ENCODE peak calls at places on chromosomes 4 and X, in six cellular contexts. I is activated T-helper 9 cell treated with anti-CD3 and anti-CD28 coated beads, Interleukin-2, amount 50 U/mL, for 16 hours; C is left ventricle myocardium superior; U is foreskin fibroblast; N is activated T-cell treated with anti-CD3 and anti-CD28 coated beads for 24 hours; B is stimulated activated CD4-positive, alpha-beta T cell treated with anti-CD3 and anti-CD28 coated beads, Interleukin-2, amount 100 ng/mL, for 48 hours. K is an unnamed sample.

GRCh38 chr4:1169691-1170096 is 2.7 kb downstream of the SPON2 start:
- DNase-seq in I (no peak), C (no peak), U (no peak), N (no peak), B (no peak), K (no peak)

GRCh38 chrX:123830309-123830708 is 29.5 kb upstream of the XIAP start:
- DNase-seq in I (no peak), C (no peak), U (no peak), N (no peak), B (no peak), K (peak; percentile 74)

GRCh38 chrX:10177620-10178019 is 20.8 kb downstream of the CLCN4 start:
- DNase-seq in I (no peak), C (no peak), U (peak; percentile 52), N (no peak), B (no peak), K (no peak)

GRCh38 chrX:56795309-56795868 is 66.3 kb downstream of the NBDY start:
- DNase-seq in I (no peak), C (no peak), U (no peak), N (no peak), B (no peak), K (no peak)

GRCh38 chr4:7503597-7503996 is 68.9 kb upstream of the PSAPL1 start:
- DNase-seq in I (no peak), C (no peak), U (no peak), N (no peak), B (no peak), K (no peak)

GRCh38 chr4:38313999-38314561 is 349.9 kb upstream of the KLF3 start:
- DNase-seq in I (no peak), C (no peak), U (peak; percentile 27), N (no peak), B (no peak), K (no peak)

GRCh38 chrX:1421433-1422134 is 29.7 kb upstream of the SLC25A6 start:
- DNase-seq in I (no peak), C (peak; percentile 24), U (no peak), N (no peak), B (no peak), K (no peak)

GRCh38 chr4:78704981-78705757 is 71.0 kb upstream of the BMP2K start:
- DNase-seq in I (no peak), C (no peak), U (peak; percentile 80), N (no peak), B (no peak), K (no peak)

GRCh38 chrX:134745636-134746378 is 87.5 kb upstream of the PLAC1 start:
- DNase-seq in I (no peak), C (peak; percentile 34), U (no peak), N (no peak), B (no peak), K (no peak)

GRCh38 chr4:15198070-15198727 is 195.9 kb downstream of the CPEB2 start:
- DNase-seq in I (no peak), C (peak; percentile 31), U (no peak), N (no peak), B (no peak), K (no peak)

GRCh38 chr4:91830681-91831395 is 472.9 kb upstream of the GRID2 start:
- DNase-seq in I (no peak), C (no peak), U (no peak), N (no peak), B (no peak), K (no peak)

GRCh38 chrX:40176256-40176978 is 78.7 kb upstream of the BCOR start:
- DNase-seq in I (peak; percentile 66), C (peak; percentile 85), U (no peak), N (peak; percentile 64), B (peak; percentile 64), K (peak; percentile 69)

GRCh38 chr4:167838686-167839085 is 253.7 kb upstream of the ANXA10 start:
- DNase-seq in I (no peak), C (no peak), U (peak; percentile 12), N (no peak), B (no peak), K (no peak)

GRCh38 chr4:8238061-8238511 is 31.5 kb upstream of the HTRA3 start:
- DNase-seq in I (no peak), C (no peak), U (no peak), N (no peak), B (no peak), K (no peak)

GRCh38 chrX:734411-734810 is 103.8 kb downstream of the SHOX start:
- DNase-seq in I (no peak), C (no peak), U (no peak), N (no peak), B (no peak), K (no peak)

GRCh38 chr4:40749717-40750460 is at the start of gene NSUN7:
- DNase-seq in I (no peak), C (peak; percentile 56), U (no peak), N (no peak), B (no peak), K (peak; percentile 58)

GRCh38 chrX:150731795-150732194 is 38.6 kb downstream of the MTMR1 start:
- DNase-seq in I (peak; percentile 13), C (no peak), U (peak; percentile 89), N (peak; percentile 37), B (peak; percentile 41), K (no peak)

GRCh38 chr4:74964311-74964710 is 31.4 kb downstream of the PARM1 start:
- DNase-seq in I (no peak), C (no peak), U (no peak), N (no peak), B (no peak), K (no peak)

GRCh38 chr4:140497776-140498636 is at the start of gene MGAT4D:
- DNase-seq in I (no peak), C (peak; percentile 25), U (no peak), N (no peak), B (no peak), K (no peak)

GRCh38 chrX:150616179-150616862 is 47.9 kb downstream of the MTM1 start:
- DNase-seq in I (no peak), C (no peak), U (no peak), N (no peak), B (no peak), K (no peak)

GRCh38 chr4:130077275-130077674 is 981.3 kb downstream of the C4orf33 start:
- DNase-seq in I (no peak), C (no peak), U (no peak), N (no peak), B (no peak), K (no peak)

K was measured in stimulated activated naive B cell treated with anti-CD40 and anti-IgM and Interleukin-4, amounts not matched to agents 10 μg/mL and 1 μg/mL and 100 μg/mL, for 72 hours.